ENCODE peak calls at places on chromosomes 1 and 21, in nine cellular contexts. G, L, J, T, Z, N, W, X and O are unnamed samples. For H3K4me1, the result is how much of the 10 kb centered on the place peaks cover.

GRCh38 chr1:5910666-5911065 is 81.6 kb downstream of the NPHP4 start:
- DNase-seq in G (no peak), L (no peak), J (no peak), T (peak), Z (no peak), N (no peak), W (no peak), X (no peak), O (no peak)

GRCh38 chr1:37509181-37509580 is 5.4 kb downstream of the MEAF6 start:
- DNase-seq in G (no peak), L (no peak), J (no peak), T (no peak), Z (no peak), N (no peak), W (peak), X (peak), O (no peak)

GRCh38 chr1:205749094-205749825 is 722 bp downstream of the NUCKS1 start:
- DNase-seq in G (peak), L (peak), J (peak), T (peak), Z (peak), N (peak), W (peak), X (peak), O (peak)

GRCh38 chr1:235831148-235831547 is 35.6 kb downstream of the LYST start:
- DNase-seq in G (no peak), L (no peak), J (no peak), T (no peak), Z (no peak), N (no peak), W (no peak), X (no peak), O (no peak)

GRCh38 chr21:29613877-29614276 is 315.2 kb downstream of the BACH1 start:
- DNase-seq in G (no peak), L (no peak), J (no peak), T (no peak), Z (no peak), N (no peak), W (no peak), X (no peak), O (no peak)

GRCh38 chr1:145736191-145736590 is 16.9 kb downstream of the CD160 start:
- DNase-seq in G (no peak), L (no peak), J (no peak), T (no peak), Z (no peak), N (no peak), W (no peak), X (no peak), O (no peak)

GRCh38 chr1:84412316-84412942 is 14.1 kb downstream of the DNASE2B start:
- DNase-seq in G (no peak), L (no peak), J (no peak), T (no peak), Z (no peak), N (no peak), W (no peak), X (no peak), O (no peak)

GRCh38 chr1:71049951-71050598 is 2.5 kb upstream of the PTGER3 start:
- DNase-seq in G (no peak), L (no peak), J (no peak), T (no peak), Z (no peak), N (no peak), W (peak), X (peak), O (no peak)

GRCh38 chr1:199404976-199405375 is 622.5 kb upstream of the NR5A2 start:
- DNase-seq in G (no peak), L (no peak), J (no peak), T (no peak), Z (no peak), N (no peak), W (no peak), X (no peak), O (no peak)

GRCh38 chr1:230584660-230585059 is 57.6 kb upstream of the COG2 start:
- DNase-seq in G (no peak), L (no peak), J (no peak), T (no peak), Z (no peak), N (no peak), W (no peak), X (no peak), O (no peak)

GRCh38 chr1:153510984-153511410 is 24.8 kb downstream of the S100A6 start:
- DNase-seq in G (peak), L (no peak), J (peak), T (peak), Z (peak), N (no peak), W (peak), X (peak), O (peak)

GRCh38 chr1:246790364-246790763 is 66.2 kb downstream of the SCCPDH start:
- DNase-seq in G (no peak), L (no peak), J (no peak), T (peak), Z (no peak), N (no peak), W (no peak), X (no peak), O (no peak)
- TF ChIP-seq CTCF in G (no peak), L (no peak), J (no peak), T (no peak), Z (no peak), N (no peak), W (no peak), X (no peak), O (no peak)

DNA sequence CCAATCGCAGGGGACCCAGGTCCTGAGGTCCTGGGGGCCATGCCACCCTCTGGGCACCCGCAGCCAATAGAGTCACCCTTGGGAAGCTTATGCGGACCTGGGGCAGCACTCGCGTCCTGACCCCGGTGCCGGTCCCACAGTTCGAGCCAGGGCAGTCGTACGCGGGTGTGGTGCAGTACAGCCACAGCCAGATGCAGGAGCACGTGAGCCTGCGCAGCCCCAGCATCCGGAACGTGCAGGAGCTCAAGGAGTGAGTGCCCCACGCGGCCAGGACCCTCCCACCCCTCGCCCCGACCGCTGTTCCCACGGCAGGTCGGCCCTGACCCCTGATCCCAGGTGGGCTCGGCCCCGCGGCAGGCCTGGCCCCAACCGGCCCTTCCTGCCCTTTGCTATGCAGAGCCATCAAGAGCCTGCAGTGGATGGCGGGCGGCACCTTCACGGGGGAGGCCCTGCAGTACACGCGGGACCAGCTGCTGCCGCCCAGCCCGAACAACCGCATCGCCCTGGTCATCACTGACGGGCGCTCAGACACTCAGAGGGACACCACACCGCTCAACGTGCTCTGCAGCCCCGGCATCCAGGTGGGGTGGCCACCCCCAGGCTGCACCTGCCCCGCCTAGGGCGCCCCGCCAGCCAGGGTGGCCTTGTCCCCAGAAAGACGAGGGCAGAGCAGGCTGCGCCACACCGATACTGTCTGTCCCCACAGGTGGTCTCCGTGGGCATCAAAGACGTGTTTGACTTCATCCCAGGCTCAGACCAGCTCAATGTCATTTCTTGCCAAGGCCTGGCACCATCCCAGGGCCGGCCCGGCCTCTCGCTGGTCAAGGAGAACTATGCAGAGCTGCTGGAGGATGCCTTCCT is 20.5 kb downstream of the COL6A1 start:
- DNase-seq in G (peak), L (no peak), J (no peak), T (peak), Z (peak), N (no peak), W (no peak), X (no peak), O (peak)
- H3K27ac ChIP-seq in G (no peak), L (no peak), J (no peak), T (no peak), Z (no peak), N (peak), W (no peak), X (no peak), O (no peak)

GRCh38 chr1:117662667-117663066 is 56.8 kb downstream of the TENT5C start:
- DNase-seq in G (no peak), L (no peak), J (no peak), T (no peak), Z (no peak), N (no peak), W (peak), X (no peak), O (no peak)

GRCh38 chr1:117669572-117669971 is 63.7 kb downstream of the TENT5C start:
- DNase-seq in G (no peak), L (no peak), J (no peak), T (no peak), Z (peak), N (no peak), W (no peak), X (no peak), O (no peak)

GRCh38 chr1:117663156-117663902 is 57.5 kb downstream of the TENT5C start:
- DNase-seq in G (no peak), L (no peak), J (no peak), T (no peak), Z (no peak), N (no peak), W (no peak), X (no peak), O (no peak)

GRCh38 chr1:117664314-117664713 is 58.5 kb downstream of the TENT5C start:
- DNase-seq in G (no peak), L (no peak), J (no peak), T (no peak), Z (no peak), N (no peak), W (no peak), X (peak), O (no peak)

GRCh38 chr1:117665523-117666274 is 59.9 kb downstream of the TENT5C start:
- DNase-seq in G (no peak), L (no peak), J (no peak), T (no peak), Z (no peak), N (no peak), W (no peak), X (peak), O (no peak)
- H3K4me1 ChIP-seq in G (under half), L (under half), J (under half), T (under half), Z (under half), N (under half), W (under half), X (half or more), O (under half)

GRCh38 chr1:155912056-155912536 is 947 bp upstream of the RIT1 start:
- DNase-seq in G (no peak), L (no peak), J (no peak), T (no peak), Z (no peak), N (no peak), W (peak), X (peak), O (no peak)

GRCh38 chr1:155911156-155912055 is at the start of gene RIT1:
- DNase-seq in G (peak), L (peak), J (peak), T (peak), Z (peak), N (peak), W (peak), X (peak), O (peak)

GRCh38 chr1:155909894-155910293 is 1.3 kb downstream of the RIT1 start:
- DNase-seq in G (no peak), L (peak), J (no peak), T (no peak), Z (no peak), N (no peak), W (no peak), X (no peak), O (no peak)

GRCh38 chr1:155913969-155914757 is 3.0 kb upstream of the RIT1 start:
- DNase-seq in G (no peak), L (no peak), J (no peak), T (no peak), Z (no peak), N (no peak), W (no peak), X (no peak), O (no peak)

DNA sequence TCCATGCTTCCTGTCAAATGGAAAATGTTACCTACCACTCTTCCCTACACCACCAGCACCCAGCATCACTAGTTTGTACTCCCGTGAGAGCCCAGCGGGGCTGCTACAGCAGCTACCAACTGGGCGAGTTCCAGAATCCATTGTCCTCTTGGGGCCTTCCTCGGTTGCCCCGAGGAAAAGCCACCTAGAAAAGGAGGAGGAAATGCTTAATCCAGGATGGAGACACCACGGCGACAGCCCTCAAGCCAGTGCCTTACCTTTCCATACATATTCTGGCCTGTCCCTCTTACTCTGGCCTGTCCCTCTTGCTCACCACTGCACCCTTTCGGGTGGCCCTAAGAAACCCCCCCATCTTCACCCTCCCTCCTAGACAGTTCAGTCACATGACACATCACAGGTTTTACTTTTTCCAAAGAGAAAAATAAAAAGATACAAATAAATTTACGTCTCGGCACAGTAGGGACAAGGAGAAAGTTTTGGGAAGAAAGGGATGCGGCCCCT is 478 bp downstream of the RIT1 start:
- DNase-seq in G (peak), L (no peak), J (no peak), T (no peak), Z (no peak), N (no peak), W (peak), X (no peak), O (no peak)
- TF ChIP-seq CTCF in G (no peak), L (no peak), J (no peak), T (no peak), Z (peak), N (no peak), W (peak), X (no peak), O (no peak)

DNA sequence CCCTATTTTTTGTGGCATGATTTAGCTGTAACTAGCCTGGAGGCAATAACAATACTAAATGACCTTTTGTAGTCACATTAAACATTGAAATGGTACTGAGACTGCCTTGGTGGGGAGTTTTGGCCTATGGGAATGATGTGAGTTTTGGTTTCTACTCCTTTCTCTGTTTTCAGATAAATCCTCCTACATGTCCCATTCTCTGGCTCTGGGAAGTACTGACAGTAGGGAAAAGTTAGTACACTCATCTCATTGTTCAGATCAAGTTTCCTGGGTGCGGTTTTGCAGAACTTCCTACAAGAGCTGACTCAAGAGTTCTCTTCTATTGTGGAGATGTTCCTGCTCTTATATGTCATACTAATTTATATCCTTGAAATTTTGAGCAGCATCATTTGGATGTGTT is 74.2 kb upstream of the MACF1 start:
- DNase-seq in G (no peak), L (no peak), J (no peak), T (no peak), Z (no peak), N (no peak), W (no peak), X (no peak), O (no peak)
- H3K27ac ChIP-seq in G (no peak), L (peak), J (peak), T (no peak), Z (peak), N (peak), W (peak), X (no peak), O (no peak)

DNA sequence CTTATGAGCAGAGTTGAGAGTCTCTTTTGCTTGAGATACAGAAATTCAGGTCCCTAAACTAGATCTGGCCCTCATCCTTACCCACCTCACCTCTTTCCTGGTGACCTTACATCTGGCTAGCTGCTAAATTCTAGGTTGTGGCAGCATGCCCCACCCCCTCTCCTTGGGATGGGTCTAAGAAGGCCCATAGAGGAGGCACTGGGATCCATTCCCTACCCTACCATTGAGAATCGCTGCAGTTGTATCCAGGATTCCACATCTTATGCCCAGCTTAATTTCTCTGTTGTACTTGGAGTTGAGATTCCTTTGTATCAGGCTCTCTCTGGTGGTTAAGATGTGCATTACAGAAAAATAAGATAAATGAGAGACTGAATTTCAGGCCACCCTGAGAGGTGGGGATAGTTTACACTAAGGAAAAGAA is 9.5 kb upstream of the TMEM39B start:
- DNase-seq in G (no peak), L (no peak), J (no peak), T (no peak), Z (no peak), N (no peak), W (peak), X (peak), O (no peak)
- H3K4me1 ChIP-seq in G (under half), L (under half), J (under half), T (under half), Z (under half), N (under half), W (under half), X (under half), O (under half)

DNA sequence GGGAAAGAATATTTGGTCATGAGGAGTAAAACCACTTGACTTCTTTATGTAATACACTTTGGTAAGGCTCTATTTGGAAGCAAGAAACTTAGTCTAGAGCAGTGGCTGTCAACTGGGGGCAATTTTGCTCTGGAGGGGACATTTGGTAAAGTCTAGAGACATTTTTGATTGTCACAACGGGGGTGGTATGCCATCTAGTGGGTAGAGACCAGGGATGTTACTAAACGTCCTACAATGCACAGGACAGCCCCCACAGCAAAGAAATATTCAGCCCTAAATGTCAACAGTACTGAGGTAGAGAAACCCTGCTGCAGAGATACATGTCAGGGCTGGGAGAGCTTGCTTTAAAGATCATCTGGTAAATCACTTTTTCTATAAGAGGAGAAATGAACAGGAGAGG is 13.5 kb downstream of the FUCA1 start:
- DNase-seq in G (no peak), L (no peak), J (no peak), T (no peak), Z (no peak), N (no peak), W (peak), X (peak), O (no peak)
- TF ChIP-seq CTCF in G (no peak), L (no peak), J (no peak), T (peak), Z (peak), N (no peak), W (no peak), X (peak), O (peak)